ENCODE peak calls at places on chromosomes 13 and 19, in six cellular contexts. H is thoracic aorta, I is tibial artery, E is heart right ventricle, G is iPS DF 6.9, B is GM12864. Y is an unnamed sample.
A peak's percentile ranks its signal among the peaks of the same experiment; 100 is the strongest.

GRCh38 chr13:76968041-76968440 is 19.7 kb downstream of the ACOD1 start:
- DNase-seq in H (no peak), I (no peak), E (no peak), G (no peak), B (no peak), Y (no peak)

GRCh38 chr19:46913852-46914430 is 53.1 kb downstream of the ARHGAP35 start:
- DNase-seq in H (no peak), I (no peak), E (no peak), G (no peak), B (no peak), Y (peak; percentile 69)

GRCh38 chr19:7888826-7889217 is 512 bp downstream of the LRRC8E start:
- DNase-seq in H (no peak), I (no peak), E (no peak), G (no peak), B (no peak), Y (no peak)

GRCh38 chr19:10713317-10713716 is 4.6 kb upstream of the DNM2 start:
- DNase-seq in H (no peak), I (no peak), E (no peak), G (no peak), B (no peak), Y (no peak)

GRCh38 chr13:99063952-99064351 is 86.1 kb upstream of the DOCK9 start:
- DNase-seq in H (no peak), I (no peak), E (no peak), G (no peak), B (no peak), Y (no peak)

GRCh38 chr19:29682236-29682895 is 17.1 kb downstream of the PLEKHF1 start:
- DNase-seq in H (no peak), I (no peak), E (no peak), G (no peak), B (no peak), Y (no peak)

GRCh38 chr19:3363841-3364500 is 2.4 kb upstream of the NFIC start:
- DNase-seq in H (no peak), I (no peak), E (no peak), G (no peak), B (no peak), Y (no peak)

GRCh38 chr13:64471916-64472315 is 2758.2 kb downstream of the PCDH9 start:
- DNase-seq in H (no peak), I (no peak), E (no peak), G (no peak), B (no peak), Y (peak; percentile 57)

GRCh38 chr19:45769821-45770191 is 754 bp upstream of the SIX5 start:
- DNase-seq in H (no peak), I (peak; percentile 54), E (peak; percentile 56), G (no peak), B (no peak), Y (peak; percentile 54)

GRCh38 chr19:38152461-38153379 is 71.3 kb downstream of the DPF1 start:
- DNase-seq in H (no peak), I (no peak), E (peak; percentile 52), G (no peak), B (no peak), Y (no peak)

GRCh38 chr13:66914155-66914554 is 316.0 kb downstream of the PCDH9 start:
- DNase-seq in H (no peak), I (no peak), E (no peak), G (no peak), B (no peak), Y (no peak)

GRCh38 chr19:36573948-36574726 is 1.0 kb upstream of the ZNF529 start:
- DNase-seq in H (no peak), I (no peak), E (no peak), G (no peak), B (peak; percentile 1), Y (peak; percentile 21)

GRCh38 chr13:43085545-43085944 is 62.2 kb downstream of the DNAJC15 start:
- DNase-seq in H (no peak), I (no peak), E (no peak), G (no peak), B (no peak), Y (peak; percentile 55)

GRCh38 chr13:50366488-50367174 is 351.4 kb downstream of the KCNRG start:
- DNase-seq in H (no peak), I (no peak), E (no peak), G (no peak), B (peak; percentile 81), Y (no peak)

GRCh38 chr13:50361282-50361681 is 346.0 kb downstream of the KCNRG start:
- DNase-seq in H (no peak), I (no peak), E (no peak), G (no peak), B (no peak), Y (no peak)

GRCh38 chr13:50365300-50365682 is 350.0 kb downstream of the KCNRG start:
- DNase-seq in H (no peak), I (no peak), E (no peak), G (no peak), B (no peak), Y (no peak)

GRCh38 chr13:50369646-50370045 is 354.4 kb downstream of the KCNRG start:
- DNase-seq in H (no peak), I (no peak), E (no peak), G (no peak), B (no peak), Y (no peak)

GRCh38 chr13:50365683-50366391 is 350.6 kb downstream of the KCNRG start:
- DNase-seq in H (no peak), I (no peak), E (no peak), G (no peak), B (peak; percentile 49), Y (no peak)
- H3K4me3 ChIP-seq in H (peak overlapping the region; percentile 60), I (no peak overlapping the region), E (no peak overlapping the region), G (no peak overlapping the region), B (no peak overlapping the region), Y (no peak overlapping the region)

DNA sequence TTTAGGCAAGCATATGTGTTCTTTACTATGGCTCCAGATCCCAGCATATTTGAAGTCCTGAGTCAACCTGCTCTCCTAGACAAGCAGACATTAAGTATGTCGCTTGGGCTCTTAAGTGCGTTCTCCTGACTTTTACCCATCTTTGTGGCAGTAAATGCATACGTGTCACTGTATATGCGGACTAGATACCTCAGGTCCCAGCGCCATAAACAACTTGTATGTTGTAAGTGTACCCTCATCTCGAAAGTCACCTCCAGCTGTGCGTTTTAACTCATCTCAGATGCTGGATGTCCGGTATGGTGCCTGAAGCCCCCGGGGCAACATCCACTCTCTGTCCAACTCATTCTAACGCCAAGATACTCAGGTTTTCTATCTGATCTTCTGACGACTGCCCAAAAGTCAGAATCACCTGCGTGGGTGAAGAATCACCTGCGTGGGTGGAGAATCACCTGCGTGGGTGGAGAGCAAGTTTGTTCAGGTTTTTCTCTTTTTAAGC is 1.7 kb downstream of the PTOV1 start:
- DNase-seq in H (no peak), I (no peak), E (no peak), G (no peak), B (no peak), Y (no peak)
- H3K4me3 ChIP-seq in H (peak overlapping the region; percentile 86), I (peak overlapping the region; percentile 96), E (peak overlapping the region; percentile 74), G (peak overlapping the region; percentile 58), B (no peak overlapping the region), Y (peak overlapping the region; percentile 90)

GRCh38 chr13:108495686-108496363 is 133.6 kb upstream of the MYO16 start:
- DNase-seq in H (no peak), I (no peak), E (no peak), G (no peak), B (no peak), Y (no peak)
- H3K4me3 ChIP-seq in H (peak overlapping the region; percentile 35), I (peak overlapping the region; percentile 24), E (peak overlapping the region; percentile 36), G (peak overlapping the region; percentile 57), B (no peak overlapping the region), Y (no peak overlapping the region)

DNA sequence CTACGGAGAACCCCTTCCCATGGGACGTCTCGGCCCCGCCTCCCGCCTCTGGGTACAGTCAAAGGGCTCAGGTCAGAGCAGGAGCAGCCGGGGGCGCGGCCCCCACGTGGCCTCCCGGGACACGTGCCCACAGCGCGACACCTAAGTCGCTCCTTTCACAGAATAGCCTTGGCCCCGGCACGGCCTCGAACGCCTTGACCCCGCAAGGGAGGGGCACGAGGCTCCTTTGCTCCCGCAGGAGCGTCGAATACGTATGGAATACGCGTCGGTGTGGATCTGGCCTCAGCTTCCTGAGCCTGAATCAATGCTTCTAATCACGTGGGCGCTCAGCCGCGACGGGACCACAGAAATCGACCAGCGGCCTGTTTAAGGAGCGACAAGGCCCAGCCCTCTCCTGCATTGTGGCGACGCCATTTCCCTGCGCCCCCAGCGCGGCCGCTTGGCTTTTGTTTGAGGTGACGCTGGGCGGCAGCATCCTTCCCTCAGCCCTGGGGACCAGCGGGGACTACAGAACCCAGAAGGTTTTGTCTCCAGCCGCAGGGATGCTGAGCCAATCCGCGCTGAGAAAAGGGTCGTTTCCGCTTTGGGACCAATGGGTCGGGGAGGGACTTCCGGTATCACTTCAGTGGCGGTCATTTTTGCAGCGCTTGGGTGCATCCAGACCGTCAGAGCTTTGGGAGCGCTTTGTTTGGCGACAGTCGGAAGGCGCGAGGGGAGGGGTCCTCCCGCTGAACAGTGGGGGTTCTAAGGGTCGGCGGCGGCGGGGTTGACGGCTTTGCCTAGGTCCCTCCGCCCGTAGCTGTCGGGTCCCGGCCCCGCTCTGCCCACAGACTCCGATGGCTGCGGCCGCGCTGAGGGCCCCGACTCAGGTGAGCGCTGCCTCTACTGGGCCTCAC is at the start of gene ZIK1:
- DNase-seq in H (peak; percentile 43), I (peak; percentile 84), E (peak; percentile 88), G (peak; percentile 95), B (peak; percentile 87), Y (peak; percentile 91)
- H3K4me3 ChIP-seq in H (peak within 1 kb of the TSS; percentile 72), I (peak within 1 kb of the TSS; percentile 54), E (peak within 1 kb of the TSS; percentile 74), G (peak within 1 kb of the TSS; percentile 92), B (peak within 1 kb of the TSS; percentile 57), Y (peak within 1 kb of the TSS; percentile 77)